ENCODE peak calls at places on chromosomes 1 and 21, in ten cellular contexts. D is GM12891, T is kidney tubule cell, O is NCI-H2081, C is AG04450, K is GF-D8, P is epithelial cell of esophagus, S is GM13976, G is SW480, Z is aorta. X is an unnamed sample.

GRCh38 chr1:15885701-15886612 is 38.5 kb downstream of the SPEN start:
- DNase-seq in T (peak; percentile 94), D (no peak), K (peak; percentile 74), P (peak; percentile 93), S (peak; percentile 29), Z (peak; percentile 99), C (peak; percentile 78), G (peak; percentile 85), O (peak; percentile 84), X (peak; percentile 97)

GRCh38 chr1:94274561-94274960 is 37.2 kb upstream of the ARHGAP29 start:
- DNase-seq in D (no peak), T (no peak), K (no peak), O (no peak), Z (no peak), G (no peak), P (no peak), C (no peak), S (no peak), X (no peak)

GRCh38 chr1:160711528-160712311 is at the start of gene CD48:
- DNase-seq in T (no peak), O (no peak), K (peak; percentile 63), D (no peak), C (no peak), Z (no peak), P (no peak), G (no peak), S (peak; percentile 21), X (no peak)

GRCh38 chr1:4675454-4676186 is 21.2 kb downstream of the AJAP1 start:
- DNase-seq in D (no peak), P (no peak), G (no peak), C (no peak), K (no peak), O (no peak), S (no peak), Z (no peak), T (no peak), X (no peak)

GRCh38 chr1:6125366-6125765 is 54.8 kb downstream of the CHD5 start:
- DNase-seq in K (no peak), O (no peak), S (no peak), D (no peak), G (no peak), Z (peak; percentile 65), P (no peak), T (no peak), C (no peak), X (no peak)

GRCh38 chr1:194533641-194534040 is 1347.2 kb upstream of the B3GALT2 start:
- DNase-seq in G (no peak), O (no peak), P (peak; percentile 7), K (no peak), S (no peak), D (no peak), C (no peak), T (peak; percentile 61), Z (no peak), X (no peak)

GRCh38 chr1:2099871-2100774 is 49.9 kb downstream of the PRKCZ start:
- DNase-seq in K (no peak), D (no peak), G (no peak), O (no peak), S (no peak), T (no peak), C (no peak), Z (peak; percentile 49), P (no peak), X (peak; percentile 2)

GRCh38 chr1:18907021-18907913 is 4.9 kb upstream of the ALDH4A1 start:
- DNase-seq in T (peak; percentile 70), D (no peak), K (peak; percentile 73), P (peak; percentile 59), C (no peak), O (peak; percentile 22), Z (peak; percentile 84), G (peak; percentile 52), S (peak; percentile 76), X (peak; percentile 74)

GRCh38 chr1:46380004-46380403 is 14.1 kb upstream of the FAAH start:
- DNase-seq in T (no peak), C (no peak), K (no peak), S (no peak), Z (no peak), P (no peak), G (no peak), D (no peak), O (no peak), X (no peak)

GRCh38 chr1:59289570-59289969 is 7.3 kb upstream of the FGGY start:
- DNase-seq in G (no peak), O (no peak), T (no peak), Z (no peak), K (no peak), S (no peak), C (no peak), P (no peak), D (no peak), X (no peak)

GRCh38 chr1:67721112-67721511 is 36.1 kb downstream of the GADD45A start:
- DNase-seq in T (no peak), O (no peak), D (no peak), G (no peak), K (no peak), Z (no peak), P (no peak), C (no peak), S (no peak), X (no peak)

GRCh38 chr21:37877171-37877570 is 39.1 kb downstream of the KCNJ6 start:
- DNase-seq in S (no peak), T (peak; percentile 69), D (no peak), C (no peak), P (no peak), Z (no peak), G (no peak), O (no peak), K (no peak), X (no peak)

GRCh38 chr21:27550258-27550657 is 583.4 kb upstream of the ADAMTS5 start:
- DNase-seq in P (no peak), S (no peak), O (no peak), C (no peak), Z (no peak), D (no peak), G (no peak), K (no peak), T (no peak), X (no peak)

GRCh38 chr1:201072149-201072548 is 40.1 kb downstream of the CACNA1S start:
- DNase-seq in S (no peak), D (no peak), O (no peak), P (peak; percentile 75), K (no peak), G (peak; percentile 56), T (no peak), C (no peak), Z (peak; percentile 4), X (no peak)

GRCh38 chr1:27990920-27991537 is 31.3 kb downstream of the XKR8 start:
- DNase-seq in O (no peak), P (no peak), G (no peak), D (no peak), C (no peak), K (no peak), T (no peak), Z (no peak), S (no peak), X (no peak)

GRCh38 chr1:164801246-164801731 is 242.3 kb downstream of the PBX1 start:
- DNase-seq in O (no peak), Z (no peak), K (no peak), S (no peak), C (no peak), T (no peak), P (no peak), D (no peak), G (no peak), X (no peak)

GRCh38 chr1:109873278-109874175 is 37.1 kb upstream of the CSF1 start:
- DNase-seq in S (no peak), O (no peak), C (no peak), D (no peak), Z (no peak), T (peak; percentile 50), K (no peak), G (no peak), P (peak; percentile 45), X (no peak)

GRCh38 chr1:169680377-169681019 is 30.9 kb downstream of the SELL start:
- DNase-seq in G (no peak), K (no peak), S (peak; percentile 34), O (no peak), D (no peak), C (no peak), P (no peak), Z (no peak), T (peak; percentile 28), X (no peak)

GRCh38 chr1:38142606-38143005 is 96.0 kb upstream of the POU3F1 start:
- DNase-seq in T (no peak), Z (no peak), O (no peak), P (no peak), C (no peak), K (no peak), G (no peak), S (no peak), D (no peak), X (no peak)

GRCh38 chr21:43331962-43332458 is 94.9 kb downstream of the SIK1 start:
- DNase-seq in Z (no peak), C (peak; percentile 88), K (no peak), S (no peak), P (peak; percentile 82), D (no peak), G (no peak), T (peak; percentile 36), O (no peak), X (peak; percentile 43)

GRCh38 chr21:24995206-24995605 is 612.1 kb downstream of the MRPL39 start:
- DNase-seq in C (no peak), K (no peak), S (no peak), G (no peak), O (no peak), D (no peak), P (no peak), Z (no peak), T (no peak), X (no peak)

GRCh38 chr1:209601809-209602657 is 18.5 kb downstream of the CAMK1G start:
- DNase-seq in Z (no peak), G (peak; percentile 55), C (no peak), O (peak; percentile 66), T (peak; percentile 65), K (no peak), D (no peak), S (no peak), P (peak; percentile 77), X (peak; percentile 61)

GRCh38 chr1:11653616-11654570 is at the start of gene FBXO2:
- DNase-seq in P (peak; percentile 70), O (no peak), G (peak; percentile 38), T (peak; percentile 20), K (no peak), C (no peak), S (peak; percentile 60), Z (peak; percentile 83), D (no peak), X (peak; percentile 58)

GRCh38 chr1:71030021-71030420 is 17.6 kb downstream of the PTGER3 start:
- DNase-seq in O (no peak), C (no peak), G (no peak), D (no peak), P (no peak), S (no peak), T (no peak), Z (no peak), K (no peak), X (no peak)

GRCh38 chr1:228862542-228863505 is 127.5 kb downstream of the RHOU start:
- DNase-seq in S (no peak), P (no peak), O (no peak), T (no peak), D (no peak), G (no peak), Z (no peak), C (no peak), K (no peak), X (no peak)

GRCh38 chr1:188778578-188778977 is 1699.1 kb downstream of the BRINP3 start:
- DNase-seq in T (no peak), P (no peak), G (no peak), C (no peak), D (no peak), K (no peak), O (no peak), Z (no peak), S (no peak), X (no peak)

GRCh38 chr1:203080456-203080855 is 5.4 kb downstream of the MYOG start:
- DNase-seq in T (no peak), G (no peak), P (no peak), S (no peak), O (no peak), K (no peak), D (no peak), Z (no peak), C (no peak), X (no peak)

GRCh38 chr1:205162301-205162700 is 40.5 kb upstream of the RBBP5 start:
- DNase-seq in G (no peak), D (no peak), T (no peak), P (no peak), O (no peak), Z (no peak), C (no peak), K (no peak), S (no peak), X (no peak)

X was measured in psoas muscle.